ENCODE peak calls at places on chromosomes 7 and 10, in five cellular contexts. Q, G, Z, T and S are unnamed samples. For H3K4me1, the result is how much of the 10 kb centered on the place peaks cover.

GRCh38 chr10:24132741-24133140 is 76.2 kb upstream of the KIAA1217 start:
- DNase-seq in G (no peak), Q (peak), T (peak), Z (no peak), S (peak)

GRCh38 chr7:87317691-87318245 is 27.7 kb upstream of the CROT start:
- DNase-seq in Z (no peak), G (no peak), T (no peak), Q (no peak), S (no peak)

GRCh38 chr10:104809288-104810090 is 168.4 kb downstream of the SORCS3 start:
- DNase-seq in G (peak), Q (peak), Z (no peak), T (peak), S (peak)

GRCh38 chr10:79930751-79931150 is 18.2 kb downstream of the SFTPD start:
- DNase-seq in Z (no peak), Q (no peak), G (no peak), T (no peak), S (no peak)

GRCh38 chr7:94276046-94276445 is 118.6 kb upstream of the COL1A2 start:
- DNase-seq in Z (no peak), T (no peak), Q (peak), G (no peak), S (no peak)

GRCh38 chr7:151137076-151137611 is 30.4 kb downstream of the GBX1 start:
- DNase-seq in G (peak), T (no peak), Z (no peak), Q (no peak), S (no peak)

GRCh38 chr10:68861253-68861652 is 33.9 kb downstream of the STOX1 start:
- DNase-seq in Q (no peak), G (peak), T (peak), Z (no peak), S (no peak)

GRCh38 chr10:126049741-126050140 is 153.4 kb downstream of the FANK1 start:
- DNase-seq in Q (no peak), Z (no peak), T (peak), G (no peak), S (peak)

GRCh38 chr10:132770061-132771021 is 15.6 kb downstream of the NKX6-2 start:
- DNase-seq in G (no peak), Q (no peak), Z (no peak), T (no peak), S (no peak)

GRCh38 chr7:141654551-141654950 is 47.4 kb downstream of the DENND11 start:
- DNase-seq in Q (peak), G (peak), T (peak), Z (peak), S (peak)

GRCh38 chr7:45686441-45687184 is 112.4 kb downstream of the ADCY1 start:
- DNase-seq in G (no peak), Q (no peak), T (no peak), Z (no peak), S (no peak)

GRCh38 chr7:27172823-27173411 is 1.2 kb downstream of the HOXA10 start:
- DNase-seq in Q (peak), Z (no peak), G (peak), T (no peak), S (peak)

GRCh38 chr10:88039496-88040200 is 176.2 kb downstream of the PTEN start:
- DNase-seq in Q (no peak), Z (no peak), T (peak), G (no peak), S (no peak)

GRCh38 chr7:129816742-129817141 is 136.0 kb downstream of the UBE2H start:
- DNase-seq in T (no peak), Z (no peak), G (no peak), Q (no peak), S (no peak)

GRCh38 chr7:68224041-68224534 is 1227.5 kb downstream of the TYW1 start:
- DNase-seq in Q (peak), G (no peak), T (no peak), Z (no peak), S (no peak)

GRCh38 chr10:95214369-95214768 is 20.3 kb downstream of the ACSM6 start:
- DNase-seq in G (no peak), Z (no peak), Q (no peak), T (no peak), S (peak)

GRCh38 chr7:84701524-84702306 is 485.1 kb downstream of the SEMA3D start:
- DNase-seq in Z (peak), Q (peak), T (peak), G (no peak), S (peak)

GRCh38 chr10:33134011-33134751 is 176.2 kb upstream of the ITGB1 start:
- DNase-seq in G (no peak), Z (peak), T (peak), Q (peak), S (peak)

GRCh38 chr7:101957733-101958525 is 140.5 kb downstream of the CUX1 start:
- DNase-seq in G (no peak), Q (no peak), Z (no peak), T (no peak), S (no peak)

GRCh38 chr10:59536576-59537014 is 173.1 kb downstream of the SLC16A9 start:
- DNase-seq in T (peak), G (peak), Z (no peak), Q (no peak), S (no peak)

GRCh38 chr7:44377681-44378421 is 52.5 kb upstream of the CAMK2B start:
- DNase-seq in Q (no peak), Z (no peak), G (no peak), T (no peak), S (no peak)

GRCh38 chr10:113576853-113577252 is 24.0 kb downstream of the HABP2 start:
- DNase-seq in G (peak), Q (peak), T (no peak), Z (no peak), S (peak)

GRCh38 chr7:2510909-2511768 is 8.4 kb upstream of the LFNG start:
- DNase-seq in Z (no peak), G (no peak), T (no peak), Q (no peak), S (peak)

GRCh38 chr7:39757604-39758003 is 134.2 kb downstream of the RALA start:
- DNase-seq in Q (no peak), G (no peak), T (no peak), Z (no peak), S (no peak)

GRCh38 chr7:39758234-39758970 is 135.0 kb downstream of the RALA start:
- DNase-seq in Z (no peak), G (no peak), Q (no peak), T (no peak), S (no peak)

GRCh38 chr7:39761435-39761834 is 138.1 kb downstream of the RALA start:
- DNase-seq in Z (no peak), Q (no peak), G (no peak), T (no peak), S (no peak)
- H3K4me1 ChIP-seq in Z (under half), Q (under half), G (under half), T (under half), S (under half)

GRCh38 chr10:103547391-103547946 is 54.0 kb downstream of the NEURL1 start:
- DNase-seq in Z (no peak), G (no peak), T (no peak), Q (peak), S (no peak)
- H3K4me1 ChIP-seq in Z (under half), G (under half), T (under half), Q (under half), S (under half)

GRCh38 chr10:12710157-12710556 is 291.4 kb downstream of the CCDC3 start:
- DNase-seq in Z (no peak), Q (no peak), G (no peak), T (no peak), S (no peak)

GRCh38 chr10:12709516-12709915 is 292.0 kb downstream of the CCDC3 start:
- DNase-seq in T (no peak), Q (peak), Z (peak), G (no peak), S (peak)

GRCh38 chr10:12710594-12711343 is 290.7 kb downstream of the CCDC3 start:
- DNase-seq in Z (peak), T (peak), Q (peak), G (peak), S (peak)

GRCh38 chr10:12712284-12712983 is 289.1 kb downstream of the CCDC3 start:
- DNase-seq in G (no peak), T (no peak), Q (no peak), Z (no peak), S (no peak)

GRCh38 chr10:12711344-12711708 is 290.2 kb downstream of the CCDC3 start:
- DNase-seq in Q (no peak), Z (no peak), T (no peak), G (no peak), S (no peak)
- H3K4me1 ChIP-seq in Q (half or more), Z (under half), T (under half), G (under half), S (half or more)

GRCh38 chr10:72445851-72446250 is 91.1 kb upstream of the DNAJB12 start:
- DNase-seq in Q (no peak), T (no peak), G (no peak), Z (no peak), S (no peak)
- H3K4me1 ChIP-seq in Q (under half), T (under half), G (under half), Z (under half), S (under half)

DNA sequence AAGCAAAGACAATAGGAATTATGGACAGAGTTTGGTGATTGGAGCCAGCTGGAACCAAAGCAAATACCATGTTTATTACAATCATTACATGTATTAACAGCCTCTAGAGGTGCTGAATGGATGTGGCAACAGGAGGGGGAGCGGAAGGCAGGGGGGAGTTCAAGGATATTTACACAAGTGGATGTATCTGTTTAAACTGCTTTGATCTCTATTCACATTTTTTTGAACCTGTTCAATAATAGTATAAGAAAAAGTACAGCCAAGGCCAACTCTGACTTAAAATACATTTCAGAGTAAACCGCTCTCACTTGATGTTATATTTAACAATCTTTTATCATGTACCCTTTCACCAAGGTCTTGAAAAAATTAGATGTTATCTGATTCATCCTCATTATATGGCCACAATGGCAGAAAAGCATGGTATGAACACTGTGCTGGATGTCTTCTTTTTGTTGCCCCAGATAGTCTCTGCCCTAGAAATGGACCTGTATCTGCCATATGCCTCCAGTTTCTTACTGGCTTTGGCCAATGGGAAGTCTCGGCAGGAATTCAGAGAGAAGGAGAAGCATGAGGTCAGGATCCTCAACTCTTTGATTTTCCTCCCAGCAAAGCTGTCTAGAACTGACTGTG is 88.2 kb upstream of the FAM133B start:
- DNase-seq in Z (no peak), G (no peak), T (no peak), Q (no peak), S (no peak)
- H3K4me1 ChIP-seq in Z (under half), G (under half), T (under half), Q (under half), S (under half)